ENCODE peak calls at places on chromosome 16, in six cellular contexts. I is fibroblast of villous mesenchyme; T is activated CD4-positive, alpha-beta T cell treated with anti-CD3 and anti-CD28 coated beads, Interleukin-2, amount 50 U/mL, for 1 hour; W is endothelial cell; P is naive thymus-derived CD8-positive, alpha-beta T cell; S is HCT116. E is an unnamed sample.

GRCh38 chr16:84749815-84750214 is 50.0 kb downstream of the USP10 start:
- DNase-seq in P (no peak), I (no peak), W (no peak), T (no peak), S (no peak), E (no peak)

GRCh38 chr16:71647391-71647790 is 21.4 kb downstream of the MARVELD3 start:
- DNase-seq in I (no peak), T (no peak), P (no peak), W (no peak), S (no peak), E (no peak)

GRCh38 chr16:6531067-6531466 is 801.6 kb upstream of the RBFOX1 start:
- DNase-seq in P (no peak), I (no peak), W (no peak), T (no peak), S (no peak), E (no peak)

GRCh38 chr16:30567991-30568638 is 3.4 kb downstream of the ZNF688 start:
- DNase-seq in P (peak), S (no peak), T (peak), W (no peak), I (peak), E (peak)

GRCh38 chr16:70703041-70703834 is 17.4 kb upstream of the MTSS2 start:
- DNase-seq in S (no peak), I (peak), P (no peak), T (no peak), W (peak), E (no peak)

GRCh38 chr16:89067677-89068076 is 26.0 kb upstream of the ACSF3 start:
- DNase-seq in S (no peak), I (peak), P (no peak), T (no peak), W (no peak), E (no peak)

GRCh38 chr16:75305364-75306101 is 54.1 kb upstream of the BCAR1 start:
- DNase-seq in T (no peak), W (peak), I (peak), P (peak), S (peak), E (peak)

GRCh38 chr16:2752850-2753522 is 548 bp downstream of the SRRM2 start:
- DNase-seq in I (peak), T (peak), P (no peak), S (peak), W (peak), E (no peak)

GRCh38 chr16:20327444-20328041 is at the start of gene GP2:
- DNase-seq in T (no peak), W (no peak), P (no peak), S (no peak), I (no peak), E (no peak)

GRCh38 chr16:22198547-22199293 is 7.4 kb upstream of the EEF2K start:
- DNase-seq in W (no peak), I (no peak), T (no peak), P (no peak), S (no peak), E (no peak)

GRCh38 chr16:57017251-57017650 is 27.9 kb downstream of the NLRC5 start:
- DNase-seq in S (no peak), W (no peak), P (no peak), T (no peak), I (no peak), E (no peak)

GRCh38 chr16:24834459-24835335 is 11.1 kb upstream of the SLC5A11 start:
- DNase-seq in S (peak), T (no peak), I (peak), W (peak), P (no peak), E (no peak)

GRCh38 chr16:17304124-17304813 is 166.5 kb downstream of the XYLT1 start:
- DNase-seq in W (no peak), S (peak), T (no peak), I (no peak), P (no peak), E (no peak)

GRCh38 chr16:68444058-68444657 is 4.2 kb downstream of the SMPD3 start:
- DNase-seq in S (no peak), T (no peak), I (peak), W (peak), P (no peak), E (no peak)

GRCh38 chr16:57684626-57685358 is 9.8 kb upstream of the DRC7 start:
- DNase-seq in W (no peak), T (no peak), S (no peak), I (no peak), P (no peak), E (no peak)

GRCh38 chr16:85126731-85127662 is 14.7 kb upstream of the CIBAR2 start:
- DNase-seq in P (no peak), W (no peak), S (no peak), I (peak), T (no peak), E (no peak)

GRCh38 chr16:23905027-23905426 is 69.2 kb downstream of the PRKCB start:
- DNase-seq in I (peak), W (peak), S (no peak), T (no peak), P (no peak), E (no peak)

GRCh38 chr16:67718668-67719047 is 458 bp downstream of the GFOD2 start:
- DNase-seq in P (peak), T (no peak), S (no peak), W (no peak), I (peak), E (no peak)

GRCh38 chr16:76856112-76856511 is 334.9 kb upstream of the MON1B start:
- DNase-seq in S (no peak), I (no peak), P (no peak), T (no peak), W (no peak), E (no peak)

GRCh38 chr16:81035398-81035974 is at the start of gene ATMIN:
- DNase-seq in I (peak), T (peak), W (peak), S (peak), P (peak), E (peak)

GRCh38 chr16:4465977-4466779 is 8.2 kb downstream of the NMRAL1 start:
- DNase-seq in T (peak), W (no peak), P (no peak), S (no peak), I (peak), E (peak)

GRCh38 chr16:17827313-17827712 is 356.6 kb upstream of the XYLT1 start:
- DNase-seq in P (no peak), W (no peak), T (no peak), S (no peak), I (peak), E (no peak)

GRCh38 chr16:75099738-75100615 is 16.6 kb downstream of the LDHD start:
- DNase-seq in T (no peak), I (no peak), P (peak), S (no peak), W (no peak), E (peak)

GRCh38 chr16:62041401-62041800 is 5.2 kb upstream of the CDH8 start:
- DNase-seq in T (no peak), W (peak), P (no peak), I (peak), S (no peak), E (no peak)

GRCh38 chr16:22264786-22265185 is 32.4 kb upstream of the POLR3E start:
- DNase-seq in T (no peak), P (peak), W (no peak), S (no peak), I (peak), E (no peak)

GRCh38 chr16:4694664-4695451 is 1.5 kb downstream of the NUDT16L1 start:
- DNase-seq in P (no peak), T (no peak), S (no peak), W (no peak), I (no peak), E (no peak)

GRCh38 chr16:56282455-56282854 is 91.2 kb downstream of the GNAO1 start:
- DNase-seq in W (no peak), S (no peak), T (no peak), P (no peak), I (no peak), E (no peak)

GRCh38 chr16:82514262-82514661 is 112.5 kb upstream of the CDH13 start:
- DNase-seq in T (no peak), S (no peak), P (no peak), W (no peak), I (no peak), E (no peak)

GRCh38 chr16:11349599-11350276 is 4.5 kb downstream of the RMI2 start:
- DNase-seq in W (no peak), S (no peak), P (no peak), I (peak), T (no peak), E (no peak)

GRCh38 chr16:85366031-85366763 is 246.9 kb upstream of the GSE1 start:
- DNase-seq in W (no peak), T (no peak), S (no peak), P (no peak), I (peak), E (no peak)

GRCh38 chr16:56547120-56547948 is 17.5 kb upstream of the MT4 start:
- DNase-seq in W (no peak), T (no peak), P (peak), I (peak), S (no peak), E (no peak)

GRCh38 chr16:20910781-20911321 is 10.3 kb downstream of the LYRM1 start:
- DNase-seq in W (no peak), T (no peak), S (peak), P (no peak), I (peak), E (no peak)

GRCh38 chr16:84851192-84852127 is 31.7 kb downstream of the CRISPLD2 start:
- DNase-seq in T (no peak), W (no peak), P (no peak), S (no peak), I (peak), E (no peak)

GRCh38 chr16:20774703-20775362 is 11.0 kb downstream of the ACSM3 start:
- DNase-seq in W (peak), P (peak), T (peak), I (peak), S (peak), E (peak)

GRCh38 chr16:17416461-17417221 is 54.1 kb downstream of the XYLT1 start:
- DNase-seq in W (no peak), S (no peak), T (peak), I (peak), P (peak), E (peak)

E was measured in activated gamma-delta T cell treated with Interleukin-2 at 50 U/mL for 16 hours.